ENCODE peak calls at places on chromosome 21, in nine cellular contexts. S is left colon; Y is activated CD4-positive, alpha-beta T cell treated with anti-CD3 and anti-CD28 coated beads, Interleukin-2, amount 10 ng/mL, durations not matched to agents 7 days and 5 days; I is stimulated activated CD4-positive, alpha-beta T cell treated with anti-CD3 and anti-CD28 coated beads, Interleukin-1b, Interleukin-23, amount 100 ng/mL, for 4 hours; X is GM18507; U is left lung; J is ELR; Z is psoas muscle; E is RCC 7860. T is an unnamed sample.

GRCh38 chr21:31670065-31670464 is 10.6 kb downstream of the SOD1 start:
- DNase-seq in S (no peak), Y (no peak), I (no peak), X (no peak), U (no peak), J (no peak), Z (no peak), E (no peak), T (no peak)

GRCh38 chr21:42781150-42781980 is 98.0 kb downstream of the WDR4 start:
- DNase-seq in S (peak), Y (no peak), I (no peak), X (no peak), U (no peak), J (no peak), Z (no peak), E (no peak), T (no peak)

GRCh38 chr21:22120616-22121266 is 1122.5 kb downstream of the NCAM2 start:
- DNase-seq in S (no peak), Y (no peak), I (no peak), X (no peak), U (no peak), J (peak), Z (no peak), E (no peak), T (peak)

GRCh38 chr21:32359719-32360260 is 33.0 kb downstream of the URB1 start:
- DNase-seq in S (no peak), Y (no peak), I (no peak), X (no peak), U (no peak), J (peak), Z (no peak), E (no peak), T (peak)

GRCh38 chr21:18620421-18620820 is 216.8 kb upstream of the TMPRSS15 start:
- DNase-seq in S (no peak), Y (no peak), I (no peak), X (no peak), U (no peak), J (no peak), Z (no peak), E (no peak), T (no peak)

GRCh38 chr21:16180613-16181012 is 450.8 kb downstream of the USP25 start:
- DNase-seq in S (no peak), Y (no peak), I (no peak), X (no peak), U (no peak), J (no peak), Z (no peak), E (no peak), T (no peak)

GRCh38 chr21:29390778-29391177 is 92.1 kb downstream of the BACH1 start:
- DNase-seq in S (no peak), Y (no peak), I (no peak), X (no peak), U (no peak), J (no peak), Z (no peak), E (no peak), T (no peak)

GRCh38 chr21:31337086-31337485 is 7.0 kb downstream of the TIAM1 start:
- DNase-seq in S (no peak), Y (no peak), I (no peak), X (no peak), U (no peak), J (no peak), Z (no peak), E (no peak), T (no peak)

GRCh38 chr21:31656199-31657095 is 3.0 kb upstream of the SOD1 start:
- DNase-seq in S (no peak), Y (no peak), I (no peak), X (no peak), U (no peak), J (peak), Z (no peak), E (peak), T (peak)

GRCh38 chr21:15468368-15468767 is 261.4 kb upstream of the USP25 start:
- DNase-seq in S (no peak), Y (no peak), I (no peak), X (no peak), U (no peak), J (no peak), Z (no peak), E (no peak), T (no peak)

GRCh38 chr21:46429754-46430681 is 28.7 kb upstream of the DIP2A start:
- DNase-seq in S (no peak), Y (no peak), I (no peak), X (no peak), U (no peak), J (no peak), Z (peak), E (no peak), T (no peak)

GRCh38 chr21:29145837-29146453 is 15.5 kb downstream of the MAP3K7CL start:
- DNase-seq in S (no peak), Y (no peak), I (no peak), X (no peak), U (no peak), J (no peak), Z (no peak), E (no peak), T (peak)

GRCh38 chr21:35014302-35015044 is 34.6 kb downstream of the RUNX1 start:
- DNase-seq in S (no peak), Y (no peak), I (no peak), X (no peak), U (no peak), J (peak), Z (no peak), E (no peak), T (peak)

GRCh38 chr21:44424608-44425306 is 30.6 kb upstream of the LRRC3 start:
- DNase-seq in S (peak), Y (no peak), I (no peak), X (no peak), U (peak), J (no peak), Z (peak), E (no peak), T (no peak)

GRCh38 chr21:42161957-42162681 is 56.8 kb upstream of the ABCG1 start:
- DNase-seq in S (no peak), Y (peak), I (no peak), X (no peak), U (no peak), J (no peak), Z (no peak), E (no peak), T (no peak)

GRCh38 chr21:45280969-45281368 is 6.7 kb downstream of the POFUT2 start:
- DNase-seq in S (no peak), Y (no peak), I (no peak), X (no peak), U (peak), J (no peak), Z (no peak), E (no peak), T (no peak)

GRCh38 chr21:42565206-42565810 is 51.7 kb downstream of the SLC37A1 start:
- DNase-seq in S (peak), Y (no peak), I (no peak), X (no peak), U (peak), J (no peak), Z (no peak), E (no peak), T (no peak)

GRCh38 chr21:19256934-19257660 is 853.5 kb upstream of the TMPRSS15 start:
- DNase-seq in S (no peak), Y (no peak), I (no peak), X (no peak), U (no peak), J (no peak), Z (no peak), E (no peak), T (no peak)

GRCh38 chr21:41923641-41924342 is 30.0 kb downstream of the C2CD2 start:
- DNase-seq in S (no peak), Y (no peak), I (no peak), X (no peak), U (no peak), J (no peak), Z (no peak), E (no peak), T (no peak)

GRCh38 chr21:22096314-22096713 is 1098.1 kb downstream of the NCAM2 start:
- DNase-seq in S (no peak), Y (no peak), I (no peak), X (no peak), U (no peak), J (no peak), Z (no peak), E (no peak), T (no peak)

GRCh38 chr21:21664871-21665270 is 666.7 kb downstream of the NCAM2 start:
- DNase-seq in S (no peak), Y (no peak), I (no peak), X (no peak), U (no peak), J (no peak), Z (no peak), E (no peak), T (no peak)

GRCh38 chr21:27301216-27301615 is 334.3 kb upstream of the ADAMTS5 start:
- DNase-seq in S (no peak), Y (no peak), I (no peak), X (no peak), U (no peak), J (no peak), Z (no peak), E (no peak), T (no peak)

GRCh38 chr21:34517491-34518245 is 5.7 kb upstream of the KCNE1 start:
- DNase-seq in S (no peak), Y (peak), I (no peak), X (no peak), U (peak), J (peak), Z (no peak), E (no peak), T (no peak)

GRCh38 chr21:33234618-33235520 is 5.1 kb downstream of the IFNAR2 start:
- DNase-seq in S (no peak), Y (no peak), I (no peak), X (no peak), U (no peak), J (no peak), Z (no peak), E (no peak), T (no peak)

GRCh38 chr21:32886339-32886738 is 114.8 kb upstream of the PAXBP1 start:
- DNase-seq in S (no peak), Y (peak), I (peak), X (no peak), U (no peak), J (peak), Z (no peak), E (no peak), T (peak)

GRCh38 chr21:41170442-41170841 is 2.5 kb downstream of the BACE2 start:
- DNase-seq in S (peak), Y (peak), I (no peak), X (no peak), U (no peak), J (peak), Z (no peak), E (peak), T (peak)

GRCh38 chr21:39715804-39716397 is 29.1 kb upstream of the IGSF5 start:
- DNase-seq in S (peak), Y (peak), I (peak), X (no peak), U (no peak), J (peak), Z (no peak), E (peak), T (peak)

GRCh38 chr21:45041351-45041805 is 33.0 kb upstream of the ADARB1 start:
- DNase-seq in S (peak), Y (no peak), I (no peak), X (no peak), U (peak), J (no peak), Z (peak), E (no peak), T (peak)

GRCh38 chr21:33924079-33924765 is 8.6 kb upstream of the ATP5PO start:
- DNase-seq in S (peak), Y (peak), I (peak), X (peak), U (peak), J (peak), Z (peak), E (peak), T (peak)

GRCh38 chr21:42652527-42653491 is 612 bp upstream of the PDE9A start:
- DNase-seq in S (peak), Y (no peak), I (no peak), X (no peak), U (peak), J (peak), Z (peak), E (no peak), T (no peak)

GRCh38 chr21:42032266-42032665 is 22.1 kb upstream of the ZBTB21 start:
- DNase-seq in S (no peak), Y (no peak), I (no peak), X (no peak), U (no peak), J (no peak), Z (no peak), E (no peak), T (no peak)

GRCh38 chr21:15007716-15008296 is 57.0 kb downstream of the NRIP1 start:
- DNase-seq in S (no peak), Y (no peak), I (no peak), X (no peak), U (no peak), J (no peak), Z (peak), E (no peak), T (no peak)

GRCh38 chr21:41167348-41168342 is at the start of gene BACE2:
- DNase-seq in S (peak), Y (peak), I (peak), X (no peak), U (peak), J (peak), Z (peak), E (peak), T (peak)

GRCh38 chr21:39384674-39385298 is 35.9 kb upstream of the HMGN1 start:
- DNase-seq in S (no peak), Y (no peak), I (no peak), X (no peak), U (no peak), J (peak), Z (no peak), E (peak), T (no peak)

GRCh38 chr21:34182436-34182835 is 109.1 kb downstream of the MRPS6 start:
- DNase-seq in S (no peak), Y (no peak), I (no peak), X (no peak), U (no peak), J (no peak), Z (no peak), E (no peak), T (no peak)

GRCh38 chr21:33948951-33949444 is 33.4 kb upstream of the ATP5PO start:
- DNase-seq in S (no peak), Y (no peak), I (no peak), X (no peak), U (no peak), J (no peak), Z (no peak), E (no peak), T (no peak)

T was measured in MCF 10A.